ENCODE peak calls at places on chromosomes 12 and 14, in six cellular contexts. Z is IMR-90, P is mesenchymal stem cell, M is neuronal stem cell, A is H9, D is H1. T is an unnamed sample.

GRCh38 chr12:31324116-31324844 is 1.7 kb downstream of the SINHCAF start:
- DNase-seq in Z (peak), P (peak), M (peak), A (peak), D (peak), T (peak)

GRCh38 chr12:87676726-87677125 is 352.5 kb downstream of the C12orf50 start:
- DNase-seq in Z (no peak), P (no peak), M (no peak), A (no peak), D (no peak), T (no peak)

GRCh38 chr12:82857911-82858533 is 171.3 kb downstream of the TMTC2 start:
- DNase-seq in Z (no peak), P (no peak), M (no peak), A (peak), D (no peak), T (peak)

GRCh38 chr12:111806304-111806703 is 35.7 kb upstream of the MAPKAPK5 start:
- DNase-seq in Z (no peak), P (no peak), M (no peak), A (no peak), D (no peak), T (no peak)

GRCh38 chr14:88551936-88552565 is 2.8 kb downstream of the PTPN21 start:
- DNase-seq in Z (peak), P (peak), M (no peak), A (peak), D (peak), T (peak)

GRCh38 chr14:37824936-37825698 is 229.7 kb downstream of the TTC6 start:
- DNase-seq in Z (no peak), P (peak), M (no peak), A (no peak), D (no peak), T (no peak)

GRCh38 chr12:132230381-132230780 is 86.1 kb downstream of the NOC4L start:
- DNase-seq in Z (no peak), P (no peak), M (no peak), A (no peak), D (no peak), T (no peak)

GRCh38 chr12:154058-154457 is 59.9 kb downstream of the SLC6A12 start:
- DNase-seq in Z (no peak), P (no peak), M (no peak), A (no peak), D (no peak), T (no peak)

GRCh38 chr12:14993537-14994266 is 20.9 kb downstream of the PDE6H start:
- DNase-seq in Z (peak), P (peak), M (no peak), A (no peak), D (no peak), T (peak)

GRCh38 chr14:74275265-74275841 is 27.4 kb downstream of the ABCD4 start:
- DNase-seq in Z (peak), P (peak), M (no peak), A (no peak), D (no peak), T (no peak)

GRCh38 chr14:89276424-89276975 is 140.5 kb downstream of the FOXN3 start:
- DNase-seq in Z (peak), P (peak), M (no peak), A (no peak), D (no peak), T (no peak)

GRCh38 chr14:103343164-103343879 is 9.3 kb downstream of the EIF5 start:
- DNase-seq in Z (no peak), P (no peak), M (no peak), A (no peak), D (no peak), T (no peak)

GRCh38 chr12:69510176-69510827 is 40.1 kb downstream of the FRS2 start:
- DNase-seq in Z (no peak), P (no peak), M (no peak), A (no peak), D (no peak), T (no peak)

GRCh38 chr12:38586652-38587219 is 270.2 kb downstream of the ALG10B start:
- DNase-seq in Z (no peak), P (no peak), M (no peak), A (no peak), D (no peak), T (no peak)

GRCh38 chr14:54866588-54866987 is 36.0 kb downstream of the GCH1 start:
- DNase-seq in Z (peak), P (peak), M (no peak), A (no peak), D (no peak), T (no peak)

GRCh38 chr12:11804130-11804529 is 154.7 kb downstream of the ETV6 start:
- DNase-seq in Z (no peak), P (no peak), M (no peak), A (no peak), D (no peak), T (no peak)

GRCh38 chr14:90970167-90970600 is 90.3 kb downstream of the RPS6KA5 start:
- DNase-seq in Z (peak), P (peak), M (no peak), A (no peak), D (no peak), T (no peak)

GRCh38 chr14:75844486-75844885 is 137.3 kb downstream of the TGFB3 start:
- DNase-seq in Z (no peak), P (no peak), M (no peak), A (no peak), D (no peak), T (no peak)

GRCh38 chr14:61188936-61189808 is 92.0 kb downstream of the TMEM30B start:
- DNase-seq in Z (peak), P (peak), M (peak), A (peak), D (peak), T (peak)

GRCh38 chr14:71086571-71086970 is 179.3 kb downstream of the PCNX1 start:
- DNase-seq in Z (no peak), P (no peak), M (peak), A (no peak), D (no peak), T (peak)

GRCh38 chr12:105748806-105749600 is 389.8 kb downstream of the NUAK1 start:
- DNase-seq in Z (peak), P (no peak), M (no peak), A (no peak), D (no peak), T (no peak)

GRCh38 chr14:21308132-21308478 is 28.2 kb downstream of the RPGRIP1 start:
- DNase-seq in Z (no peak), P (no peak), M (no peak), A (no peak), D (no peak), T (no peak)

GRCh38 chr12:2221030-2221621 is 168.3 kb downstream of the CACNA1C start:
- DNase-seq in Z (no peak), P (no peak), M (no peak), A (no peak), D (no peak), T (no peak)

GRCh38 chr12:1357171-1357570 is 237.2 kb downstream of the FBXL14 start:
- DNase-seq in Z (peak), P (peak), M (no peak), A (no peak), D (no peak), T (peak)

GRCh38 chr14:75147423-75148071 is 20.7 kb upstream of the NEK9 start:
- DNase-seq in Z (peak), P (peak), M (peak), A (peak), D (peak), T (peak)

GRCh38 chr14:74964787-74965769 is 9.7 kb upstream of the PGF start:
- DNase-seq in Z (peak), P (peak), M (no peak), A (no peak), D (no peak), T (no peak)

GRCh38 chr14:51236314-51236713 is 3.7 kb upstream of the TMX1 start:
- DNase-seq in Z (peak), P (peak), M (no peak), A (no peak), D (no peak), T (peak)

GRCh38 chr14:103519837-103520212 is 2.8 kb downstream of the CKB start:
- DNase-seq in Z (no peak), P (no peak), M (no peak), A (no peak), D (no peak), T (no peak)

GRCh38 chr14:54902143-54902520 is 494 bp downstream of the GCH1 start:
- DNase-seq in Z (peak), P (peak), M (peak), A (peak), D (peak), T (peak)

GRCh38 chr14:76647699-76648298 is 113.5 kb upstream of the VASH1 start:
- DNase-seq in Z (peak), P (peak), M (peak), A (peak), D (no peak), T (peak)

DNA sequence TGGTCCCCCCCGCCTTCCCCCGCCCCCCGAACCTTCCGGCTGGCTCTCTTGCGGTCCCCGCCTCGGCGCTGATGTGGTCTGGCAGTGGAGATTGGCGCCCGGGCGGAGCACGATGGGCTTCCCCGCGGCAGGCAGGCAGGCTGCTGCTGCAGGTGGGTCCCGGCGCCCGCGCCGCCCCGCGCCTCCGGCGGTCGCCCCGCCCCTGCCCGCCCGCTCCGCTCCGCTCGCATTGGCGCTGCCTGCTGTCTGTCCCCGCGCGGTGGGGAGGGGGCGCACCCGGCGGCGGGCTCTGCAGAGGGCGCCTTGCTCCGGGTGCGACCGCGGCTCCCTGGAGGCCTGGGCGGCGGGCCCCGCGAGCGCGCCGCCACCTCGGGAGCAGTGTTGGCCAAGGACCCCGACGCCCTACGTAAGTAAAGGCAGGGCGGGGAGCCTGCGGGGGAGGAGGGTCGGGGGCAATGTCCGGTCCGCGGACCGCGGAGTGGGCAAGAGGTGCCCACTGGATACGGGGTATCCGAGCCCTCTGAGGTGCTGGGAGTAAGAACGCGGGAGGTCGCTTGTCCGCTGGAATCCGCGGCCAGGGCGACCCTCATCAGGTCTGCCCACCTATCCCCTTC is at the start of gene AKAP5:
- DNase-seq in Z (peak), P (peak), M (peak), A (peak), D (peak), T (peak)
- H2BK5ac ChIP-seq in Z (no peak), P (no peak), M (no peak), A (no peak), D (no peak), T (no peak)

DNA sequence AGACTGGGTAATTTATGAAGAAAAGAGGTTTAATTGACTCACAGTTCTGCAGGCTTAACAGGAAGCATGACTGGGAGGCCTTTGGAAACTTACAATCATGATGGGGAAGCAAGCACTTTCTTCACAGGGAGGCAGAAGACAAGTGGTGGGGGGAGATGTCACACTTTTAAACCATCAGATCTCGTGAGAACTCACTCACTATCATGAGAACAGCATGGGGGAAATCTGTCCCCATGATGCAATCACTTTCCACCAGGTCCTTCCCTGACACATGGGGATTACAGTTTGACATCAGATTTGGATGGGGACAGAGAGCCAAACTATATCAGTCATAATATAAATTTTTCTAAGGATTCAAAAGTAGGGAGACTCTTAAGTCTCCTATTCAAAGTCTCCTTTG is 46.0 kb downstream of the SPIC start:
- DNase-seq in Z (no peak), P (no peak), M (no peak), A (no peak), D (no peak), T (peak)
- H2AK5ac ChIP-seq in Z (no peak), P (no peak), M (no peak), A (no peak), D (no peak), T (no peak)

DNA sequence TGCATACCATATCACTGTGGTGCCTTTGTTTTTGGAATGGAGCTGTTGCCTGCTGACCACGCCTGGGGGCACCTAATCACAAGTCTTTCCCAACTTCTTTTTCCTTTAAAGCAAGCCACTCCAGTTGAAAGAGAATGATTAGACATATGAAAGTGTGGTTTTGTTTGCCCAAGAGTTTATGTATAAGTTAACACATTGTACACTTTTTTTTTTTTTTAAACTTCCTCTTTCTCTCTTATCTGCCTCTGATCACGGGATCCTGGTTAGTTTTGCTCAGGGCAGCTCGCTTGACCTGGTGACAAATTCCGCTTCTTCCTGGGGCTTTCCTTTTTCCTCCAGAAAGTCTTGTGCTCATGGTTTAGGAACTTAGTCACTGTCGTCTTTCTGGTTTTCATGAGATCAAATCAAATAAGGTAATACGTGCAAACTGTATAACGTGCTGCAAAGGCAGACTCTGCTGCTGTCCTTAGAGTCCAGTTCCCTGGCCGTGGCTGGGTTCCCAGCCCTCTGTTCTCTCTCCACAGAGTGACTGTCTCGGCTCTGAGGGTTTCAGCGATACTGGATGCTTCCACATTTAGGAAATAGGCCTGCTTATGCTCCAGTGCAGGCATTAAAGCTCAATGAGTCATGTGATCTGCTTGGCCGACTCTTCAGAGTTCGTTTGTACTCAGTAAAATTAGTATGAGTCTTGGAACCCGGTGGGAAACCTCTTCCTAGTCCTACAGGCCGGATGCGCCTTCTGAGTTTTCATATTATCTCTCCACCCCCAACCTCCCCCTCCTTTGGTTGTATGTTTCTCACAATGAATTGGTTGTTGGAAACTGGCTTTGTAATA is 15.2 kb downstream of the RASSF3 start:
- DNase-seq in Z (peak), P (peak), M (no peak), A (no peak), D (no peak), T (peak)
- H2BK5ac ChIP-seq in Z (peak), P (no peak), M (no peak), A (no peak), D (peak), T (no peak)

DNA sequence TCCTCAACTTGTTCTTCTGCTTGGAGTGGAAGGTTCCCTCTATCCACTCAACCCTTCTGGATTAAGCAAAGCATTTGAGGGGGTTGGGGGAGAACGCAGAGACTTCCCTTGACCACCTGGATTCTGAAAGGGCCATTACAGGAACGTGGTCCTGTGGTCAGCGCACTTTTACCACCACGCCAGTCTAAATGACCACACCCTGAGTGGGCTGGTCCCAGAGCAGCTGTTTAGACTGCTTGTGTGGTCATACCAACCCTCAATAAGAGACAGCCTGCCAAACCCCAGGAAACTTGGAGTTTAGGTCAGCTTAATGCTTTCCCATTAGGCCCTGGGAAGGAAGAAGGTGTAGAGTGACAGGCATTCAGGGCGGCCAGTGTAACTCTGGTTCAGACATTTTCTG is 165.5 kb upstream of the ATP2B1 start:
- DNase-seq in Z (peak), P (peak), M (no peak), A (no peak), D (no peak), T (no peak)
- H2AK5ac ChIP-seq in Z (peak), P (no peak), M (peak), A (no peak), D (no peak), T (no peak)

DNA sequence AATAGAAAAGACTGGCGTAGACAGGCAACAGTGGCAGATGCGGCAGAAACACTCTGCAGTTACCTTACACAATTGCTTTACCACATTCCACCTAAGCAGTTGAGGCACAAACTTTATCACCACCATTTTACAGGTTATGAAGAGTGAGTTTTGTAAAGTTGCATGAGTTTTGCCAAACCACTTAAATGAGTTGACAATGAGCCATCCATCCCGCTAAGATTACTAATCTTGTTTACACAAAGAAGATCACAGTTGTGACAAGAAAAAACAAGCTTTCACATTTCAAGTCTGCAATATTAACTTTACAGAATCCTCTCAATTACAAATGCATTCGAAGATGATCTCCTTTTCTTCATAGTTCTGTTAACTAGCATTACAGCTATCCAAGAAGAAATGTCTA is 1.8 kb downstream of the TMCC3 start:
- DNase-seq in Z (no peak), P (peak), M (no peak), A (no peak), D (no peak), T (no peak)
- H2BK5ac ChIP-seq in Z (no peak), P (no peak), M (no peak), A (no peak), D (no peak), T (no peak)

DNA sequence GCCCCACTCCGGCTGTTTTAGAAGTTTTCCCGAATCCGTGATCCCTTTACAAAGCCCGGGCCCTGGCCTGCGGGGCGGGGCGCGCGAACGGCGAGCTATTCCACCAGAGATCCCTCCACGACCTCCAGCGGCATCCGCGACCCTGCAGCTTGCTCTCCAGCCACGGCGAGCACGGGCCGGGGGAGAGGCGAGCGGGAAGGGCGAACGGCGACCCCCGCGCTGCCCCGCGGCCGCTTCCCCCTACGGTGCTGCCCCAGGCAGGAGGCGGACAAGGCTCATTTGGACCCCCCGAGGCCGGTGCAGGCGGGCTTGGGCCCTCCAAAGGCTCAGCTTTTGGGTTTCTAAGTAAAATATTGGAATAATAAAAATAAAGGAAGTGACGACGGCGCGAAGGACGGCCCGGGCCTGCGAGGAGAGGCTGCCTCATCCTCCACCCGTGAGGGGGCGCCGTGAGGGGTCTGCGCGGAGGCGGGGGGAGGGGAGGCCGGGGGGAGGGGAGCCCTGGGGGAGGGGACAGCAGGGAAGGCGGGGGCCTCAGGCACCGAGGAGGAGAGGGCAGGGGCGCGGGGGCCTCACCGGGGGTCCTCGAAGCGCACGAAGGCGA is 600 bp downstream of the SRSF9 start:
- DNase-seq in Z (peak), P (peak), M (peak), A (no peak), D (no peak), T (no peak)
- H2AK5ac ChIP-seq in Z (peak), P (peak), M (peak), A (no peak), D (no peak), T (no peak)

DNA sequence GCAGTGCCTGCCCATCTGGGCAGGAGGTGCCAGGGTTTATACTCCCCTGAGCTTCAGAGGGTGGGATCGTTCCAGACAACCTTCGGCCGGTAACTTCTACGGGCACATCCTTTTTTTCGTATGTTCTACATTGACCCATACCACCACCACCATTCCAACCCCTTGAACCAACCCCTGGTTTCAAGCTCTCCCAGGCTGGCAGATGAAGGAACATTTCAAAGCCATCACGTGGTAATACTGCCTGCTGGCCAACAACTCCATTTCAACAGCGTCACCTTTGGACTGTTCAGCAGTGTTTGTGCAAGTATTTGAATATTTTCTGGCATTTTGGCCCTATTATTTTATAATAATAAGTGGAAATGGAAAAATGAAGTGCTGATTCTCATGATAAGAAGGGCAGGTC is 162.3 kb downstream of the ZFP36L1 start:
- DNase-seq in Z (no peak), P (no peak), M (no peak), A (no peak), D (peak), T (no peak)
- H2BK5ac ChIP-seq in Z (no peak), P (no peak), M (no peak), A (no peak), D (no peak), T (no peak)

GRCh38 chr12:103673487-103673886 is 86.4 kb downstream of the STAB2 start:
- DNase-seq in Z (no peak), P (no peak), M (no peak), A (no peak), D (no peak), T (no peak)
- H2AK5ac ChIP-seq in Z (no peak), P (no peak), M (no peak), A (no peak), D (no peak), T (no peak)